ENCODE peak calls at places on chromosomes 12 and 14, in seven cellular contexts. G is GM12878, Y is H1, D is HCT116, Q is HepG2, P is SK-N-SH, J is Panc1. L is an unnamed sample.

GRCh38 chr14:61256826-61257468 is 24.2 kb downstream of the TMEM30B start:
- DNase-seq in Q (peak), P (no peak), G (no peak), D (no peak), J (no peak), Y (no peak), L (no peak)

GRCh38 chr14:59221558-59221957 is 33.1 kb downstream of the DAAM1 start:
- DNase-seq in Y (no peak), G (no peak), D (no peak), J (no peak), P (no peak), Q (no peak), L (no peak)

GRCh38 chr12:52210186-52210924 is 18.5 kb upstream of the KRT80 start:
- DNase-seq in J (no peak), D (no peak), P (no peak), Q (no peak), Y (no peak), G (no peak), L (no peak)

GRCh38 chr14:94180655-94181271 is 6.6 kb downstream of the PPP4R4 start:
- DNase-seq in J (no peak), D (peak), P (peak), Q (peak), Y (no peak), G (peak), L (no peak)

GRCh38 chr12:106841471-106842302 is 67.2 kb downstream of the RIC8B start:
- DNase-seq in Y (no peak), P (peak), J (no peak), Q (peak), G (no peak), D (peak), L (peak)

GRCh38 chr14:55129086-55129427 is at the start of gene LGALS3:
- DNase-seq in D (no peak), Y (no peak), Q (no peak), J (no peak), P (peak), G (no peak), L (peak)

GRCh38 chr14:105049753-105050550 is 15.3 kb downstream of the GPR132 start:
- DNase-seq in Q (no peak), G (no peak), J (no peak), Y (no peak), P (peak), D (no peak), L (no peak)

GRCh38 chr12:119012179-119012578 is 30.8 kb downstream of the SRRM4 start:
- DNase-seq in D (no peak), Q (no peak), Y (no peak), P (no peak), J (no peak), G (no peak), L (no peak)

GRCh38 chr12:101608301-101609133 is 13.7 kb downstream of the MYBPC1 start:
- DNase-seq in P (no peak), Q (peak), Y (no peak), D (no peak), G (no peak), J (no peak), L (no peak)

GRCh38 chr14:90567191-90567590 is 170.4 kb downstream of the CALM1 start:
- DNase-seq in Y (no peak), Q (no peak), G (no peak), D (no peak), P (no peak), J (no peak), L (no peak)

GRCh38 chr12:57735952-57736742 is 2.4 kb downstream of the AGAP2 start:
- DNase-seq in G (no peak), D (no peak), P (peak), Y (no peak), J (no peak), Q (peak), L (peak)

GRCh38 chr14:36852853-36853634 is 191.4 kb downstream of the PAX9 start:
- DNase-seq in P (no peak), Q (no peak), D (no peak), Y (no peak), G (no peak), J (no peak), L (no peak)

GRCh38 chr14:68665116-68665515 is 127.8 kb downstream of the ZFP36L1 start:
- DNase-seq in Y (no peak), G (no peak), J (no peak), D (no peak), P (no peak), Q (no peak), L (no peak)

GRCh38 chr12:26694402-26694801 is 138.6 kb downstream of the ITPR2 start:
- DNase-seq in P (no peak), J (no peak), Q (no peak), D (no peak), Y (no peak), G (no peak), L (no peak)

GRCh38 chr12:1481326-1481725 is 113.1 kb downstream of the FBXL14 start:
- DNase-seq in J (no peak), P (no peak), Y (no peak), G (no peak), Q (no peak), D (no peak), L (no peak)

GRCh38 chr14:92633724-92634123 is 114.7 kb downstream of the LGMN start:
- DNase-seq in G (no peak), D (no peak), P (no peak), Q (no peak), Y (no peak), J (no peak), L (no peak)

GRCh38 chr12:46531059-46531785 is 158.6 kb upstream of the SLC38A2 start:
- DNase-seq in Q (peak), Y (no peak), P (no peak), D (no peak), G (no peak), J (no peak), L (no peak)

GRCh38 chr12:111745201-111745600 is 21.5 kb upstream of the ALDH2 start:
- DNase-seq in D (no peak), P (no peak), G (no peak), Y (no peak), J (no peak), Q (no peak), L (no peak)

GRCh38 chr12:79127268-79127895 is 262.8 kb downstream of the SYT1 start:
- DNase-seq in Q (no peak), J (no peak), G (no peak), P (no peak), D (no peak), Y (no peak), L (no peak)

GRCh38 chr14:103281496-103282231 is 52.4 kb upstream of the EIF5 start:
- DNase-seq in D (no peak), P (peak), Q (peak), J (no peak), G (no peak), Y (no peak), L (peak)

GRCh38 chr12:119911147-119911546 is 34.0 kb upstream of the CIT start:
- DNase-seq in Q (no peak), P (no peak), G (no peak), Y (no peak), D (no peak), J (no peak), L (no peak)

GRCh38 chr12:57896437-57897201 is 44.7 kb upstream of the ATP23 start:
- DNase-seq in Q (no peak), D (no peak), Y (no peak), P (peak), J (peak), G (no peak), L (no peak)

GRCh38 chr14:54325766-54326165 is 71.0 kb upstream of the CDKN3 start:
- DNase-seq in D (no peak), G (no peak), J (no peak), P (no peak), Y (no peak), Q (no peak), L (no peak)

GRCh38 chr12:48824112-48824511 is 5.8 kb downstream of the CACNB3 start:
- DNase-seq in G (no peak), J (no peak), P (no peak), Y (no peak), Q (no peak), D (no peak), L (peak)

GRCh38 chr12:90076851-90077319 is 368.2 kb upstream of the ATP2B1 start:
- DNase-seq in D (no peak), Q (no peak), G (no peak), P (no peak), J (no peak), Y (no peak), L (no peak)

GRCh38 chr12:108839011-108839889 is 18.1 kb downstream of the SSH1 start:
- DNase-seq in Y (no peak), J (no peak), G (no peak), Q (no peak), D (no peak), P (peak), L (no peak)

GRCh38 chr12:107662431-107662830 is 23.2 kb upstream of the PWP1 start:
- DNase-seq in Q (no peak), D (no peak), J (no peak), P (no peak), Y (no peak), G (no peak), L (no peak)

GRCh38 chr12:83802011-83802410 is 1110.6 kb downstream of the SLC6A15 start:
- DNase-seq in P (peak), Q (no peak), G (no peak), J (no peak), D (no peak), Y (no peak), L (no peak)

GRCh38 chr14:68663385-68664076 is 129.3 kb downstream of the ZFP36L1 start:
- DNase-seq in Q (no peak), J (no peak), D (no peak), Y (no peak), P (no peak), G (peak), L (no peak)

DNA sequence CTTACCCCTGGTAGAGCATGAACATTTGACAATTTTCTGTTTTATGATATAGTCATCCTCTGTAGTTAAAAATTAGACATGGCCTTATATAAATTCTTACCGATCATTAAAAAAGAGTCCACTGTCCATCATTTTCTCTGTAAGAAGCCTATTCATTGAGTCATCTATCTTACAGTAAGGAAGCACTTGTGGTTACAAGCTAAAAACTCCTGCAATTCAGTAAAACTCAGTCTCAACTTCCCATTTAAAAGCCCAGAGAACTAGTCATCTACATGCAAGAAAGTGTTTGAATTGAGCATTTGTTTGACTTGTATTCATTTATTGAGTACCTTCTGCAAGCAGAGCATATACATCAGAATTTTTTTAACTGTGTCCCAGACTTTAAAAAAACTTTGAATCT is 63.3 kb downstream of the GTF2A1 start:
- DNase-seq in D (no peak), P (no peak), Y (no peak), Q (no peak), J (no peak), G (no peak), L (no peak)
- TF ChIP-seq SIN3A in D (no peak), P (no peak), Y (no peak), Q (no peak), J (no peak), G (no peak), L (no peak)

DNA sequence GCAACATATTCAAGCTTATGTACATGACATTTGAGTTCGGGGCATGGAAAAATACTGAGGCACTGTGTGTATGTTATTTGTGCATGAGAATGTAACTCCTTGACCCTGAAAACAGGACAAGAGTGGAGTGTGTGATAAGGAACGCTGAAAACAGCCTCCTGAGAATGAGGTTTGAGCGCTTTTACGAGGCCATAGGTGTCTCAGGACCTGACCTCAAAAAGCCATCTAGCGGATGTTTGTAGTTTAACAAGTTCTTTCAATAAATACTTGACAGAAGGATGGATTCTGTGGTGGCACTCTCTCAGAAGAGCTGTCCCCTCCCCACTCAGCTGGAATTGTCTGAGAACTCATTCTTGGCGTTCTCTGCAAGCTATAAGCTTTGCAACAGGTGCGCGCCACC is 350.5 kb upstream of the TMTC1 start:
- DNase-seq in G (no peak), J (peak), Y (no peak), D (peak), Q (peak), P (no peak), L (peak)
- TF ChIP-seq SIN3A in G (no peak), J (no peak), Y (no peak), D (no peak), Q (no peak), P (no peak), L (no peak)

GRCh38 chr14:75224561-75224960 is 48.1 kb upstream of the TMED10 start:
- DNase-seq in Y (no peak), J (no peak), P (no peak), Q (no peak), G (no peak), D (no peak), L (no peak)
- TF ChIP-seq SIN3A in Y (no peak), J (no peak), P (no peak), Q (no peak), G (no peak), D (no peak), L (no peak)

DNA sequence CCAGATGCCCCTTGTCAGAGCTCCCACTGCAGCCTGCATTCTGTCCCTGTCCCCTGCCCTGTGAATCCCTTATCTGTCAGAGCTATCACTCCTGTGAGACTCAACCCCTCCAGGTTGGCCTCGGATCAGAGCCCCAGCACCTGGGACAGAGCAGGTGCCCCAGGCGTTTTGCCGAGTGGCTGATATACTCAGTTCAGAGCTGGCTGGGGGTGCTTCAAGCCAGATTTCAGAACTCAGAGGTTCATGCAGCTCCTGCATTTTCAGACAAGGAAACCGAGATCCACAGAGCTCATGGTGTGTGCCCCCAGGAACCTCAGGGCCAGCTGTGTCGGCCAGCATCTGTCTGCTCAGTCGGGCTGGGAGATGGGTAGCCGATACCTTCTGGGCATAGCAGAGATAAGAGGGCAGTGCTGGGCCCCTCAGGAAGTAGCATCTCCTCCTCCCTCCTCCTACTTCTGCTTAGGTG is 228.0 kb upstream of the RTL1 start:
- DNase-seq in G (no peak), J (no peak), Q (no peak), P (peak), D (no peak), Y (no peak), L (no peak)
- TF ChIP-seq SIN3A in G (no peak), J (no peak), Q (no peak), P (no peak), D (no peak), Y (no peak), L (no peak)

GRCh38 chr14:66351310-66351709 is 134.9 kb upstream of the CCDC196 start:
- DNase-seq in D (no peak), G (no peak), J (no peak), Y (no peak), P (no peak), Q (no peak), L (no peak)

GRCh38 chr14:66345986-66346385 is 140.2 kb upstream of the CCDC196 start:
- DNase-seq in P (no peak), Q (no peak), J (no peak), G (no peak), Y (no peak), D (no peak), L (no peak)
- TF ChIP-seq SIN3A in P (no peak), Q (no peak), J (no peak), G (no peak), Y (no peak), D (no peak), L (no peak)

DNA sequence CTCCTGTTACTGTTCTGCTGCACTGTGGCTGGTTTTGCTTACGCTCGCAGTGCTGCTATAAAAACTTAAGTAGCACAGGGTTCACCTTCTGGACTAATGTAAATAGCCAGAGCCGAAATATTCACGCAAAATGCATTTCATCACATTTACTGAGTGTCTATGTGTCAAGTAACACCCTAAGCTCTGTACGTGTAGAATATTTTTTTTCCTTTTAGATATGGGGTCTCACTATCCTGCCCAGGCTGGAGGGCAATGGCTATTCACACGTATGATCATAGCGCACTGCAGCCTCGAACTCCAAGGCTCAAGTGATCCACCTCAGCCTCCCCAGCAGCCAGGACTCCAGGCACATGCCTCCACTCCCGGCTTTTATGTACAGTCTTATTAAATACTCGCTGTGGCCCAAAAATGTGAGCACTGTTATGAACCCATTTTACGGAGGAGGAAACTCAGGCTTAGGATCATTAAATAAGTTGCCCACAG is 60.8 kb upstream of the RIMBP2 start:
- DNase-seq in J (no peak), P (no peak), G (no peak), Q (no peak), Y (no peak), D (no peak), L (no peak)
- TF ChIP-seq SIN3A in J (no peak), P (no peak), G (no peak), Q (no peak), Y (no peak), D (no peak), L (no peak)